ENCODE peak calls at places on chromosomes 6 and 20, in ten cellular contexts. R is NCI-H1092 treated with DMSO at 0.1 percent for 48 hours; A is adrenal gland; N is osteocyte; F is GM23248; Q is occipital lobe; S is spleen; H is LoVo; M is activated naive CD4-positive, alpha-beta T cell; Y is AG09319. X is an unnamed sample.
A peak's percentile ranks its signal among the peaks of the same experiment; 100 is the strongest.

GRCh38 chr6:36805107-36805797 is 34.0 kb downstream of the CPNE5 start:
- DNase-seq in R (no peak), A (no peak), N (no peak), F (no peak), Q (no peak), S (no peak), H (no peak), M (no peak), Y (no peak), X (no peak)

GRCh38 chr6:140590641-140591040 is 1216.2 kb upstream of the CITED2 start:
- DNase-seq in R (no peak), A (no peak), N (no peak), F (peak; percentile 45), Q (no peak), S (no peak), H (no peak), M (no peak), Y (no peak), X (no peak)

GRCh38 chr6:167094436-167094819 is 28.5 kb upstream of the CCR6 start:
- DNase-seq in R (no peak), A (no peak), N (no peak), F (no peak), Q (no peak), S (no peak), H (no peak), M (no peak), Y (no peak), X (no peak)

GRCh38 chr6:85323435-85324040 is 126.3 kb upstream of the NT5E start:
- DNase-seq in R (peak; percentile 36), A (peak; percentile 65), N (no peak), F (peak; percentile 79), Q (peak; percentile 51), S (no peak), H (peak; percentile 78), M (no peak), Y (peak; percentile 46), X (peak; percentile 14)

GRCh38 chr6:95515975-95516374 is 61.4 kb upstream of the MANEA start:
- DNase-seq in R (no peak), A (no peak), N (no peak), F (no peak), Q (no peak), S (no peak), H (no peak), M (no peak), Y (no peak), X (no peak)

GRCh38 chr20:36274248-36274841 is 31.8 kb upstream of the DLGAP4 start:
- DNase-seq in R (no peak), A (no peak), N (peak; percentile 83), F (no peak), Q (no peak), S (no peak), H (no peak), M (no peak), Y (no peak), X (no peak)

GRCh38 chr6:89605861-89606260 is 32.7 kb downstream of the LYRM2 start:
- DNase-seq in R (no peak), A (no peak), N (no peak), F (no peak), Q (no peak), S (no peak), H (no peak), M (no peak), Y (no peak), X (no peak)

GRCh38 chr6:120938876-120939231 is 395.4 kb downstream of the TBC1D32 start:
- DNase-seq in R (no peak), A (no peak), N (no peak), F (no peak), Q (no peak), S (no peak), H (no peak), M (no peak), Y (no peak), X (no peak)

GRCh38 chr6:138525355-138525754 is 26.1 kb upstream of the NHSL1 start:
- DNase-seq in R (no peak), A (no peak), N (no peak), F (no peak), Q (no peak), S (no peak), H (no peak), M (no peak), Y (no peak), X (no peak)

GRCh38 chr6:14344486-14344885 is 226.9 kb downstream of the CD83 start:
- DNase-seq in R (no peak), A (no peak), N (no peak), F (no peak), Q (no peak), S (no peak), H (no peak), M (no peak), Y (no peak), X (no peak)

GRCh38 chr20:13458860-13459451 is 179.8 kb downstream of the TASP1 start:
- DNase-seq in R (no peak), A (no peak), N (no peak), F (peak; percentile 60), Q (no peak), S (no peak), H (peak; percentile 28), M (no peak), Y (peak; percentile 4), X (no peak)

GRCh38 chr6:14478396-14479225 is 361.0 kb downstream of the CD83 start:
- DNase-seq in R (no peak), A (no peak), N (no peak), F (no peak), Q (no peak), S (no peak), H (no peak), M (no peak), Y (no peak), X (no peak)

GRCh38 chr6:30130887-30131862 is 4.8 kb upstream of the TRIM40 start:
- DNase-seq in R (peak; percentile 44), A (peak; percentile 71), N (no peak), F (peak; percentile 91), Q (peak; percentile 7), S (peak; percentile 77), H (peak; percentile 93), M (no peak), Y (peak; percentile 60), X (peak; percentile 69)

GRCh38 chr6:37174515-37175331 is 4.8 kb downstream of the PIM1 start:
- DNase-seq in R (no peak), A (no peak), N (no peak), F (no peak), Q (no peak), S (no peak), H (no peak), M (no peak), Y (no peak), X (no peak)

GRCh38 chr20:478949-479429 is 16.7 kb upstream of the TBC1D20 start:
- DNase-seq in R (peak; percentile 41), A (peak; percentile 25), N (no peak), F (peak; percentile 74), Q (no peak), S (no peak), H (peak; percentile 64), M (no peak), Y (peak; percentile 30), X (peak; percentile 18)

GRCh38 chr6:144104898-144105487 is 9.6 kb upstream of the SF3B5 start:
- DNase-seq in R (peak; percentile 25), A (peak; percentile 57), N (no peak), F (peak; percentile 80), Q (no peak), S (no peak), H (peak; percentile 60), M (no peak), Y (peak; percentile 46), X (peak; percentile 51)

GRCh38 chr20:50540620-50541605 is 30.7 kb downstream of the PTPN1 start:
- DNase-seq in R (no peak), A (no peak), N (no peak), F (peak; percentile 71), Q (no peak), S (no peak), H (peak; percentile 50), M (no peak), Y (no peak), X (no peak)

GRCh38 chr20:41862023-41862422 is 243.8 kb upstream of the CHD6 start:
- DNase-seq in R (no peak), A (no peak), N (no peak), F (no peak), Q (no peak), S (no peak), H (no peak), M (no peak), Y (no peak), X (no peak)

GRCh38 chr20:44211177-44212039 is 837 bp upstream of the OSER1 start:
- DNase-seq in R (peak; percentile 41), A (no peak), N (no peak), F (peak; percentile 80), Q (peak; percentile 9), S (peak; percentile 80), H (no peak), M (no peak), Y (no peak), X (no peak)

GRCh38 chr6:126724821-126725220 is 384.9 kb downstream of the CENPW start:
- DNase-seq in R (no peak), A (no peak), N (no peak), F (no peak), Q (no peak), S (no peak), H (no peak), M (no peak), Y (no peak), X (no peak)

GRCh38 chr20:23626040-23626620 is 11.6 kb downstream of the CST3 start:
- DNase-seq in R (no peak), A (no peak), N (no peak), F (peak; percentile 61), Q (no peak), S (no peak), H (peak; percentile 35), M (no peak), Y (no peak), X (no peak)

GRCh38 chr20:57146155-57146554 is 120.3 kb downstream of the BMP7 start:
- DNase-seq in R (no peak), A (no peak), N (no peak), F (no peak), Q (no peak), S (no peak), H (no peak), M (no peak), Y (no peak), X (no peak)

GRCh38 chr20:22583773-22584629 is at the start of gene FOXA2:
- DNase-seq in R (peak; percentile 69), A (no peak), N (no peak), F (no peak), Q (no peak), S (no peak), H (peak; percentile 81), M (no peak), Y (no peak), X (no peak)

GRCh38 chr6:42724825-42725224 is 2.4 kb upstream of the PRPH2 start:
- DNase-seq in R (no peak), A (no peak), N (no peak), F (no peak), Q (no peak), S (no peak), H (no peak), M (no peak), Y (no peak), X (no peak)

GRCh38 chr6:148451690-148452089 is 109.1 kb downstream of the SASH1 start:
- DNase-seq in R (no peak), A (no peak), N (no peak), F (no peak), Q (no peak), S (no peak), H (no peak), M (no peak), Y (no peak), X (no peak)

GRCh38 chr20:44800398-44801046 is 9.8 kb downstream of the RIMS4 start:
- DNase-seq in R (no peak), A (no peak), N (no peak), F (no peak), Q (no peak), S (no peak), H (no peak), M (no peak), Y (no peak), X (no peak)

GRCh38 chr6:82554706-82555105 is 191.1 kb downstream of the TPBG start:
- DNase-seq in R (no peak), A (no peak), N (no peak), F (peak; percentile 13), Q (no peak), S (no peak), H (no peak), M (no peak), Y (peak; percentile 1), X (no peak)

GRCh38 chr20:49866051-49866450 is 49.3 kb downstream of the SPATA2 start:
- DNase-seq in R (no peak), A (no peak), N (no peak), F (peak; percentile 88), Q (no peak), S (no peak), H (no peak), M (no peak), Y (peak; percentile 95), X (peak; percentile 90)